ENCODE peak calls at places on chromosomes 3 and 15, in four cellular contexts. K is Panc1, T is RWPE2, U is mammary epithelial cell. O is an unnamed sample.

GRCh38 chr3:57164217-57164605 is 942 bp downstream of the IL17RD start:
- DNase-seq in U (peak; percentile 35), K (no peak), T (no peak), O (no peak)

GRCh38 chr15:37016287-37016686 is 84.1 kb downstream of the MEIS2 start:
- DNase-seq in U (no peak), K (no peak), T (no peak), O (no peak)

GRCh38 chr15:85956515-85957275 is 123.0 kb upstream of the AGBL1 start:
- DNase-seq in K (no peak), T (no peak), U (no peak), O (no peak)

GRCh38 chr15:35182841-35183479 is 97.9 kb upstream of the NANOGP8 start:
- DNase-seq in T (no peak), U (no peak), K (no peak), O (no peak)

GRCh38 chr15:74376825-74377581 is 9.6 kb upstream of the CYP11A1 start:
- DNase-seq in T (no peak), U (no peak), K (no peak), O (no peak)

GRCh38 chr15:74245342-74245931 is 9.3 kb downstream of the CCDC33 start:
- DNase-seq in T (no peak), K (no peak), U (no peak), O (no peak)

GRCh38 chr15:58260911-58261267 is 122.7 kb downstream of the AQP9 start:
- DNase-seq in T (no peak), K (no peak), U (peak; percentile 64), O (no peak)

GRCh38 chr3:94440767-94441493 is 378.1 kb downstream of the NSUN3 start:
- DNase-seq in T (no peak), U (peak; percentile 51), K (no peak), O (no peak)

GRCh38 chr15:40928975-40929729 is at the start of gene DLL4:
- DNase-seq in K (no peak), T (peak; percentile 90), U (peak; percentile 62), O (no peak)

GRCh38 chr3:132660745-132661067 is 577 bp downstream of the UBA5 start:
- DNase-seq in T (no peak), K (no peak), U (no peak), O (no peak)

GRCh38 chr3:12947504-12948369 is 106.4 kb upstream of the RPL32 start:
- DNase-seq in T (no peak), U (peak; percentile 43), K (no peak), O (no peak)

GRCh38 chr3:189566550-189566949 is 64.6 kb upstream of the TP63 start:
- DNase-seq in U (no peak), K (no peak), T (no peak), O (no peak)

GRCh38 chr15:87498545-87498944 is 758.0 kb downstream of the NTRK3 start:
- DNase-seq in K (no peak), T (no peak), U (no peak), O (no peak)

GRCh38 chr3:2802429-2802828 is 307.7 kb downstream of the IL5RA start:
- DNase-seq in K (no peak), U (no peak), T (no peak), O (no peak)

GRCh38 chr3:123986427-123986826 is 5.5 kb downstream of the ROPN1 start:
- DNase-seq in K (no peak), U (no peak), T (no peak), O (no peak)

GRCh38 chr15:71055461-71055860 is 59.8 kb upstream of the THSD4 start:
- DNase-seq in U (peak; percentile 59), K (no peak), T (no peak), O (no peak)

GRCh38 chr3:134473868-134474546 is 11.8 kb downstream of the ANAPC13 start:
- DNase-seq in T (peak; percentile 74), K (no peak), U (peak; percentile 82), O (no peak)

GRCh38 chr3:111859061-111859973 is at the start of gene PHLDB2:
- DNase-seq in T (peak; percentile 92), U (peak; percentile 97), K (no peak), O (peak; percentile 90)

GRCh38 chr3:143002083-143002712 is 828 bp downstream of the U2SURP start:
- DNase-seq in K (no peak), T (no peak), U (peak; percentile 41), O (no peak)

GRCh38 chr3:191376742-191377141 is 46.4 kb upstream of the UTS2B start:
- DNase-seq in T (no peak), K (peak; percentile 27), U (peak; percentile 75), O (no peak)

GRCh38 chr3:63069780-63070540 is 194.7 kb upstream of the CADPS start:
- DNase-seq in T (no peak), U (no peak), K (no peak), O (no peak)

GRCh38 chr15:79130535-79131130 is 40.1 kb upstream of the RASGRF1 start:
- DNase-seq in T (no peak), K (no peak), U (no peak), O (no peak)
- TF ChIP-seq CTCF in T (peak; percentile 39), K (peak; percentile 16), U (peak; percentile 34), O (no peak)

GRCh38 chr3:37545479-37545878 is 316.2 kb upstream of the CTDSPL start:
- DNase-seq in T (no peak), K (no peak), U (no peak), O (no peak)
- H3K27ac ChIP-seq in T (no peak overlapping the region), K (no peak overlapping the region), U (no peak overlapping the region), O (no peak overlapping the region)

DNA sequence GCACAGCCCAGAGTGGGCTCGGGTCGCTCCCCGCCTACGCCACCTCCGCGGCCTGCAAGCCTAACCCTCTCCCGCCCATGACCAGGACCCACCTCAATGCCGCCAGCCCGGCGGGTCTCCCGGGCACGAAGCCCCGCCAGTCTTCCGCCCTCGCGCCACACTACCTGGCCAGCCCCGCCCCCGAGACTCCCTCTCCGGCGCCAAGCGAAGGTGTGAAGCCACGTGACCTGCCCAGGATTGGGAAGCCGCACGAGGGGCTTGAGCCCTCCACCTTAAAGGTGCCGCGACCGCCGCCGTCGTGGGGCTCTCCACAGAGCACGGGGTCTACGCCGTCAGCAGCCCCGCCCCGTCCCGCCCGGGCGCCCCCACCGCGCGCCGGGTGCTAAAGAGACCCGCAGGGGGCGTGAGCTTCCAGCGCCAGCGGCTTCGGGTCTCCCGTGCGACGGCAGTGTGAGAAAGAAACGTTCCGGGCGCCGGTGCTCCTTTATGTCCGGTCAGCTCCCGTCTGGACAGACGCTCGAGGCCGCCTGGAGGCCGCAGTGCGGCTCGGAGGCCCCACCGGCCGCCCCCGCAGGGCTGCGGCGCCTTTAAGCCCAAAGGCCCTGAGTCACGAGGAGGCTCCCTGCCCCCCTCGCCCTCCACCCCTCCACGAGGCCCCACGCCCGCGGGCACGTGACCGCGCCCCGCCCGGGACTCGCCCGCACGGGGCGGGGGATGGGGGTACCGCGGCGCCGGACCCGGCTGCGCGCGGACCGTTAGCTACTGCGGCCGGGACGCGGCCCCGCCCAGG is at the start of gene CPEB1:
- DNase-seq in U (peak; percentile 6), K (no peak), T (no peak), O (no peak)
- H3K4me3 ChIP-seq in U (peak within 1 kb of the TSS; percentile 43), K (peak within 1 kb of the TSS; percentile 57), T (peak within 1 kb of the TSS; percentile 29), O (peak within 1 kb of the TSS; percentile 82)

GRCh38 chr3:184040010-184040409 is 8.5 kb downstream of the HTR3D start:
- DNase-seq in U (peak; percentile 35), K (no peak), T (no peak), O (no peak)
- TF ChIP-seq CTCF in U (peak; percentile 56), K (peak; percentile 90), T (peak; percentile 30), O (no peak)

GRCh38 chr15:63503739-63504246 is 600 bp upstream of the USP3 start:
- DNase-seq in T (peak; percentile 88), K (peak; percentile 65), U (peak; percentile 83), O (peak; percentile 87)

GRCh38 chr15:63504247-63504978 is at the start of gene USP3:
- DNase-seq in K (peak; percentile 77), U (peak; percentile 95), T (peak; percentile 94), O (peak; percentile 98)

GRCh38 chr15:63501256-63502089 is 2.9 kb upstream of the USP3 start:
- DNase-seq in T (peak; percentile 84), U (peak; percentile 84), K (no peak), O (peak; percentile 92)

GRCh38 chr15:63502137-63502801 is 2.1 kb upstream of the USP3 start:
- DNase-seq in K (peak; percentile 35), U (no peak), T (no peak), O (no peak)

GRCh38 chr15:63502843-63503738 is 1.3 kb upstream of the USP3 start:
- DNase-seq in U (no peak), T (peak; percentile 95), K (peak; percentile 85), O (peak; percentile 89)
- H3K27ac ChIP-seq in U (peak overlapping the region; percentile 89), T (peak overlapping the region; percentile 94), K (peak overlapping the region; percentile 100), O (peak overlapping the region; percentile 98)

GRCh38 chr3:64443553-64444331 is 218.5 kb upstream of the PRICKLE2 start:
- DNase-seq in K (no peak), T (no peak), U (no peak), O (no peak)

GRCh38 chr3:64441861-64442260 is 216.6 kb upstream of the PRICKLE2 start:
- DNase-seq in U (no peak), T (no peak), K (no peak), O (no peak)

GRCh38 chr3:64444619-64445317 is 219.5 kb upstream of the PRICKLE2 start:
- DNase-seq in K (no peak), U (no peak), T (no peak), O (no peak)

GRCh38 chr3:64449026-64449425 is 223.8 kb upstream of the PRICKLE2 start:
- DNase-seq in K (no peak), U (no peak), T (no peak), O (no peak)

GRCh38 chr3:64445318-64446300 is 220.3 kb upstream of the PRICKLE2 start:
- DNase-seq in K (no peak), U (no peak), T (no peak), O (no peak)
- H3K4me3 ChIP-seq in K (peak overlapping the region; percentile 36), U (peak overlapping the region; percentile 54), T (peak overlapping the region; percentile 68), O (peak overlapping the region; percentile 72)

GRCh38 chr3:161239700-161240099 is 18.6 kb downstream of the NMD3 start:
- DNase-seq in T (no peak), U (no peak), K (no peak), O (no peak)
- TF ChIP-seq CTCF in T (no peak), U (no peak), K (no peak), O (no peak)

DNA sequence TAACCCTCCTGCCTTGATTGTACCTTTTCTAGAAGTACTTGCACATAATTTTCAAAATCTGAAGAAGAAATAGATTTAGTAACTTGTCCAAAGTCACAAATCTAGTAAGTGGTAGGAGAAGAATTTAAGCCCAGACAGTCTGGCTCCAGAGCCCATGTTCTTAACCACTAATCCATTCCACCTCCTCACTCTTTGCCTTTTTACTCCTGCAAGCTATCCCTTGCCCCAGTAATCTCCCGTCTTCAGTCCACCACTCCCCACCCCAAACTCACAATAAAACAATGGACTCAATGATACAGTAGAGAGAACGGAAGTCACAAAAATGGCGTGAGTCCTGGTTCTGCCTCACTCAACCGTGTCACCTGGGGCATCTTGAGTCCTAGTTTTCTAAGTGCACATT is 48.7 kb downstream of the SETMAR start:
- DNase-seq in K (no peak), U (no peak), T (no peak), O (no peak)
- H3K27ac ChIP-seq in K (no peak overlapping the region), U (no peak overlapping the region), T (no peak overlapping the region), O (peak overlapping the region; percentile 84)

GRCh38 chr15:80249973-80250372 is 2.0 kb downstream of the CTXND1 start:
- DNase-seq in U (no peak), K (no peak), T (no peak), O (no peak)

GRCh38 chr15:80252281-80252619 is 237 bp upstream of the CTXND1 start:
- DNase-seq in U (no peak), T (no peak), K (no peak), O (no peak)

GRCh38 chr15:80250614-80251504 is 1.2 kb downstream of the CTXND1 start:
- DNase-seq in U (no peak), T (no peak), K (no peak), O (no peak)

GRCh38 chr15:80247320-80247719 is 4.7 kb downstream of the CTXND1 start:
- DNase-seq in K (no peak), T (no peak), U (no peak), O (peak; percentile 41)

GRCh38 chr15:80251505-80252280 is at the start of gene CTXND1:
- DNase-seq in K (no peak), T (peak; percentile 60), U (no peak), O (peak; percentile 41)
- H3K4me3 ChIP-seq in K (peak within 1 kb of the TSS; percentile 32), T (peak within 1 kb of the TSS; percentile 20), U (peak within 1 kb of the TSS; percentile 37), O (peak within 1 kb of the TSS; percentile 72)

O was measured in coronary artery.